ENCODE peak calls at places on chromosomes 3 and 15, in nine cellular contexts. One of them, this sample, is unnamed. For H3K9me3, the result is how much of the 10 kb centered on the place peaks cover.

GRCh38 chr3:135456182-135456790 is 509.2 kb upstream of the PPP2R3A start:
- DNase-seq in Panc1: no peak
- DNase-seq in BE2C: peak
- DNase-seq in A549: no peak
- DNase-seq in mucosa of descending colon: no peak
- DNase-seq in stomach: no peak
- DNase-seq in fibroblast of lung: no peak
- DNase-seq in AG04450: no peak
- DNase-seq in cardiac muscle cell: no peak
- DNase-seq in this sample: no peak

GRCh38 chr15:98063311-98063710 is 102.8 kb downstream of the ARRDC4 start:
- DNase-seq in Panc1: no peak
- DNase-seq in BE2C: no peak
- DNase-seq in A549: no peak
- DNase-seq in mucosa of descending colon: no peak
- DNase-seq in stomach: no peak
- DNase-seq in fibroblast of lung: no peak
- DNase-seq in AG04450: no peak
- DNase-seq in cardiac muscle cell: no peak
- DNase-seq in this sample: no peak

GRCh38 chr3:129063091-129063640 is 2.6 kb downstream of the GP9 start:
- DNase-seq in Panc1: no peak
- DNase-seq in BE2C: no peak
- DNase-seq in A549: no peak
- DNase-seq in mucosa of descending colon: peak
- DNase-seq in stomach: no peak
- DNase-seq in fibroblast of lung: no peak
- DNase-seq in AG04450: no peak
- DNase-seq in cardiac muscle cell: no peak
- DNase-seq in this sample: peak

GRCh38 chr3:191387441-191388077 is 57.2 kb upstream of the UTS2B start:
- DNase-seq in Panc1: no peak
- DNase-seq in BE2C: no peak
- DNase-seq in A549: no peak
- DNase-seq in mucosa of descending colon: no peak
- DNase-seq in stomach: no peak
- DNase-seq in fibroblast of lung: peak
- DNase-seq in AG04450: no peak
- DNase-seq in cardiac muscle cell: no peak
- DNase-seq in this sample: no peak

GRCh38 chr3:172317984-172318383 is 130.3 kb downstream of the GHSR start:
- DNase-seq in Panc1: peak
- DNase-seq in BE2C: peak
- DNase-seq in A549: peak
- DNase-seq in mucosa of descending colon: peak
- DNase-seq in stomach: no peak
- DNase-seq in fibroblast of lung: peak
- DNase-seq in AG04450: peak
- DNase-seq in cardiac muscle cell: peak
- DNase-seq in this sample: no peak

GRCh38 chr3:123750659-123751420 is 133.3 kb downstream of the MYLK start:
- DNase-seq in Panc1: no peak
- DNase-seq in BE2C: no peak
- DNase-seq in A549: peak
- DNase-seq in mucosa of descending colon: no peak
- DNase-seq in stomach: no peak
- DNase-seq in fibroblast of lung: peak
- DNase-seq in AG04450: peak
- DNase-seq in cardiac muscle cell: peak
- DNase-seq in this sample: no peak

GRCh38 chr3:96960661-96961330 is 146.4 kb downstream of the EPHA6 start:
- DNase-seq in Panc1: no peak
- DNase-seq in BE2C: no peak
- DNase-seq in A549: no peak
- DNase-seq in mucosa of descending colon: no peak
- DNase-seq in stomach: no peak
- DNase-seq in fibroblast of lung: no peak
- DNase-seq in AG04450: no peak
- DNase-seq in cardiac muscle cell: no peak
- DNase-seq in this sample: no peak

GRCh38 chr15:45126535-45127158 is 3.0 kb downstream of the DUOXA1 start:
- DNase-seq in Panc1: no peak
- DNase-seq in BE2C: peak
- DNase-seq in A549: peak
- DNase-seq in mucosa of descending colon: no peak
- DNase-seq in stomach: peak
- DNase-seq in fibroblast of lung: peak
- DNase-seq in AG04450: no peak
- DNase-seq in cardiac muscle cell: peak
- DNase-seq in this sample: no peak

DNA sequence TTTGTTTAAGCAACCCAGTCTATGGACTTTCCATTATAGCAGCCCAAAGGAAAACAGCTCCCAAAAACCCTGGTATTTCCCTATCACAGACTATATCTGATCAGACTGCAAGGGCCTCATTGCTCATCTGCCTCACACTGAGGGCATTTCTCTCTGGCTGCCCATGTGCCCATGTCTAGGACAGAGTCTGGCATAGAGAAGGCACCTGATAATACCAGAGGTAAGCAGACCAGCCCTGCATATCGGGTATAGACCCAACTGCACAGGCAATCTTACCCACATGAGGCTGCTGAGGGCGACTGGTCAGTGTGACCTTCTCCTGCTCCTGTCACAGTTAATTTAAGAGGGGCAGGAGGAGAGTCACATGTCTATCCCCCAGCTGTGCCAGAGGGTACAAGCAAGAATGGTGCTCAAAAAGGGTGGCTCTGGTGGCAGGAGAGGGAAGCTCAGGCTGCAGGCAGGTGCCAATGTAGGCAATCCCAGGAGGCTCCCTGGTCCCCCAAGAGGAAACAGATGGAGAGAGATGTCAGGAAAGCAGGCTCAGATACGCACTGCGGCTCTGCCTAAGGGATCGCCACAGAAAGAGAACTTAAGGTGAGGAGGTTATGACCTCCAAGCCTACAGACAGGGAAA is 3.1 kb downstream of the CSRNP1 start:
- DNase-seq in Panc1: no peak
- DNase-seq in BE2C: peak
- DNase-seq in A549: no peak
- DNase-seq in mucosa of descending colon: no peak
- DNase-seq in stomach: no peak
- DNase-seq in fibroblast of lung: no peak
- DNase-seq in AG04450: no peak
- DNase-seq in cardiac muscle cell: peak
- DNase-seq in this sample: peak
- H3K4me3 ChIP-seq in Panc1: peak
- H3K4me3 ChIP-seq in BE2C: peak
- H3K4me3 ChIP-seq in A549: peak
- H3K4me3 ChIP-seq in mucosa of descending colon: no peak
- H3K4me3 ChIP-seq in stomach: peak
- H3K4me3 ChIP-seq in fibroblast of lung: peak
- H3K4me3 ChIP-seq in AG04450: peak
- H3K4me3 ChIP-seq in cardiac muscle cell: no peak
- H3K4me3 ChIP-seq in this sample: no peak

GRCh38 chr15:94934440-94934839 is 703.1 kb downstream of the MCTP2 start:
- DNase-seq in Panc1: no peak
- DNase-seq in BE2C: no peak
- DNase-seq in A549: no peak
- DNase-seq in mucosa of descending colon: no peak
- DNase-seq in stomach: no peak
- DNase-seq in fibroblast of lung: no peak
- DNase-seq in AG04450: no peak
- DNase-seq in cardiac muscle cell: no peak
- DNase-seq in this sample: no peak
- H3K9me3 ChIP-seq in Panc1: under half
- H3K9me3 ChIP-seq in BE2C: under half
- H3K9me3 ChIP-seq in A549: under half
- H3K9me3 ChIP-seq in mucosa of descending colon: under half
- H3K9me3 ChIP-seq in stomach: under half
- H3K9me3 ChIP-seq in fibroblast of lung: under half
- H3K9me3 ChIP-seq in AG04450: under half
- H3K9me3 ChIP-seq in cardiac muscle cell: under half
- H3K9me3 ChIP-seq in this sample: under half

GRCh38 chr3:57007513-57008415 is 52.7 kb upstream of the SPATA12 start:
- DNase-seq in Panc1: no peak
- DNase-seq in BE2C: no peak
- DNase-seq in A549: no peak
- DNase-seq in mucosa of descending colon: peak
- DNase-seq in stomach: peak
- DNase-seq in fibroblast of lung: peak
- DNase-seq in AG04450: peak
- DNase-seq in cardiac muscle cell: peak
- DNase-seq in this sample: no peak

GRCh38 chr3:57009367-57009766 is 51.1 kb upstream of the SPATA12 start:
- DNase-seq in Panc1: no peak
- DNase-seq in BE2C: no peak
- DNase-seq in A549: no peak
- DNase-seq in mucosa of descending colon: no peak
- DNase-seq in stomach: no peak
- DNase-seq in fibroblast of lung: peak
- DNase-seq in AG04450: no peak
- DNase-seq in cardiac muscle cell: peak
- DNase-seq in this sample: no peak

GRCh38 chr3:57004154-57004730 is 56.2 kb upstream of the SPATA12 start:
- DNase-seq in Panc1: no peak
- DNase-seq in BE2C: no peak
- DNase-seq in A549: no peak
- DNase-seq in mucosa of descending colon: no peak
- DNase-seq in stomach: no peak
- DNase-seq in fibroblast of lung: no peak
- DNase-seq in AG04450: no peak
- DNase-seq in cardiac muscle cell: no peak
- DNase-seq in this sample: no peak

GRCh38 chr3:57006048-57006709 is 54.3 kb upstream of the SPATA12 start:
- DNase-seq in Panc1: no peak
- DNase-seq in BE2C: no peak
- DNase-seq in A549: no peak
- DNase-seq in mucosa of descending colon: no peak
- DNase-seq in stomach: no peak
- DNase-seq in fibroblast of lung: no peak
- DNase-seq in AG04450: no peak
- DNase-seq in cardiac muscle cell: no peak
- DNase-seq in this sample: no peak

DNA sequence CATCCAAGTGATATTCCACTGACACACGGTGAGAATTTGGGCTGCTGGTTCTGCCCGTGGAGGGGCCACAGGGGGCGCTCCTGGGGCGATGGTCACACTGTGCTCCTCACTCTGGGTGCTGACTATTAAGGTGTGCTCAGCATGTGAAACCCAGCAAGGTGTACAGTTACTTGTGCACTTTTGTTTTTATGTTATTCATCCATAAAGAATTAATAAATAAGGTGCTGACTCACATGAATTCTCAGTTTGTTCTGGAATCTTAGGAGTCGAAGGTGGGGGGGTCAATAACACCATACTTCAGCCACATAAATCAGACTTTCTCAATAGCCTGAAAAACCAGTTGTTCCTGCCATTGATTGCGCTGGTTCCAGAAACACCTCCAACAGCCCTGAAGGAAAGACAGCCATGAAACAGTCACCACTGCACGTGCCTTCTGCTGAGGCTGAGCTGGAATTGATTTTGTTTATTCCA is 53.5 kb upstream of the SPATA12 start:
- DNase-seq in Panc1: no peak
- DNase-seq in BE2C: no peak
- DNase-seq in A549: no peak
- DNase-seq in mucosa of descending colon: no peak
- DNase-seq in stomach: peak
- DNase-seq in fibroblast of lung: peak
- DNase-seq in AG04450: no peak
- DNase-seq in cardiac muscle cell: peak
- DNase-seq in this sample: peak
- TF ChIP-seq CTCF in Panc1: no peak
- TF ChIP-seq CTCF in BE2C: no peak
- TF ChIP-seq CTCF in A549: no peak
- TF ChIP-seq CTCF in mucosa of descending colon: no peak
- TF ChIP-seq CTCF in stomach: no peak
- TF ChIP-seq CTCF in fibroblast of lung: peak
- TF ChIP-seq CTCF in AG04450: peak
- TF ChIP-seq CTCF in cardiac muscle cell: peak
- TF ChIP-seq CTCF in this sample: no peak

DNA sequence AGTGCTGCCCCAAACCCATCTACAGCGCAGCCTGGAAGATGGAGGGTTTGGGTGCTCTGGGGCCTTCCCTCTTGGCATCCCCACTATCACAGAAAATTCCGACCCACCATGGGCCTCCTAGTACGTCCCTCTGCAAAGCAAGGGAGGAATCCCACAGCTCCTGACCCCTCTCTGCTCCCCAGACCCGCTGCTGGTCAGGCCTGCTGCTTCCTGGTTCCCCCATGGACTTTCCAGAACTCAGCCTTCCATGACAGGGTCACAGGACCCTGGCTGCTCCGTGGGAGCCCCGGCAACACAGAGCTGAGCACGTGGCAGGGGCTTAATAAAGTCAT is 3.1 kb upstream of the LOXL1 start:
- DNase-seq in Panc1: no peak
- DNase-seq in BE2C: no peak
- DNase-seq in A549: no peak
- DNase-seq in mucosa of descending colon: peak
- DNase-seq in stomach: no peak
- DNase-seq in fibroblast of lung: no peak
- DNase-seq in AG04450: no peak
- DNase-seq in cardiac muscle cell: no peak
- DNase-seq in this sample: no peak
- H3K4me3 ChIP-seq in Panc1: no peak
- H3K4me3 ChIP-seq in BE2C: no peak
- H3K4me3 ChIP-seq in A549: no peak
- H3K4me3 ChIP-seq in mucosa of descending colon: no peak
- H3K4me3 ChIP-seq in stomach: no peak
- H3K4me3 ChIP-seq in fibroblast of lung: peak
- H3K4me3 ChIP-seq in AG04450: peak
- H3K4me3 ChIP-seq in cardiac muscle cell: no peak
- H3K4me3 ChIP-seq in this sample: no peak

GRCh38 chr15:25093455-25094029 is 138.8 kb downstream of the SNRPN start:
- DNase-seq in Panc1: no peak
- DNase-seq in BE2C: no peak
- DNase-seq in A549: no peak
- DNase-seq in mucosa of descending colon: no peak
- DNase-seq in stomach: no peak
- DNase-seq in fibroblast of lung: no peak
- DNase-seq in AG04450: no peak
- DNase-seq in cardiac muscle cell: no peak
- DNase-seq in this sample: no peak

GRCh38 chr15:25094519-25094918 is 139.7 kb downstream of the SNRPN start:
- DNase-seq in Panc1: no peak
- DNase-seq in BE2C: no peak
- DNase-seq in A549: no peak
- DNase-seq in mucosa of descending colon: no peak
- DNase-seq in stomach: no peak
- DNase-seq in fibroblast of lung: no peak
- DNase-seq in AG04450: no peak
- DNase-seq in cardiac muscle cell: no peak
- DNase-seq in this sample: no peak

GRCh38 chr15:25094066-25094465 is 139.3 kb downstream of the SNRPN start:
- DNase-seq in Panc1: no peak
- DNase-seq in BE2C: no peak
- DNase-seq in A549: no peak
- DNase-seq in mucosa of descending colon: no peak
- DNase-seq in stomach: no peak
- DNase-seq in fibroblast of lung: no peak
- DNase-seq in AG04450: no peak
- DNase-seq in cardiac muscle cell: no peak
- DNase-seq in this sample: no peak

GRCh38 chr15:25092661-25093060 is 137.9 kb downstream of the SNRPN start:
- DNase-seq in Panc1: no peak
- DNase-seq in BE2C: no peak
- DNase-seq in A549: no peak
- DNase-seq in mucosa of descending colon: no peak
- DNase-seq in stomach: no peak
- DNase-seq in fibroblast of lung: no peak
- DNase-seq in AG04450: no peak
- DNase-seq in cardiac muscle cell: no peak
- DNase-seq in this sample: no peak

GRCh38 chr15:25095179-25095578 is 140.4 kb downstream of the SNRPN start:
- DNase-seq in Panc1: no peak
- DNase-seq in BE2C: no peak
- DNase-seq in A549: no peak
- DNase-seq in mucosa of descending colon: no peak
- DNase-seq in stomach: no peak
- DNase-seq in fibroblast of lung: no peak
- DNase-seq in AG04450: no peak
- DNase-seq in cardiac muscle cell: no peak
- DNase-seq in this sample: no peak
- H3K9me3 ChIP-seq in Panc1: under half
- H3K9me3 ChIP-seq in BE2C: under half
- H3K9me3 ChIP-seq in A549: under half
- H3K9me3 ChIP-seq in mucosa of descending colon: half or more
- H3K9me3 ChIP-seq in stomach: half or more
- H3K9me3 ChIP-seq in fibroblast of lung: under half
- H3K9me3 ChIP-seq in AG04450: under half
- H3K9me3 ChIP-seq in cardiac muscle cell: under half
- H3K9me3 ChIP-seq in this sample: under half

This sample was measured in pancreas.